ENCODE peak calls at places on chromosomes 4 and X, in seven cellular contexts. D is GM06990; A is NCI-H2081; F is stimulated activated CD8-positive, alpha-beta memory T cell treated with anti-CD3 and anti-CD28 coated beads, Interleukin-15, amount 100 ng/mL, for 1 hour; E is cardiac fibroblast; B is ecto neural progenitor cell; M is GM20000. R is an unnamed sample.

GRCh38 chr4:48898733-48899431 is 7.7 kb downstream of the OCIAD2 start:
- DNase-seq in D (no peak), A (peak; percentile 42), F (no peak), E (peak; percentile 61), B (no peak), M (no peak), R (no peak)

GRCh38 chr4:127852661-127853060 is 28.0 kb upstream of the PLK4 start:
- DNase-seq in D (no peak), A (no peak), F (no peak), E (no peak), B (no peak), M (no peak), R (no peak)

GRCh38 chr4:21191304-21191703 is 491.0 kb downstream of the PACRGL start:
- DNase-seq in D (no peak), A (no peak), F (no peak), E (no peak), B (no peak), M (no peak), R (no peak)

GRCh38 chrX:10187421-10187820 is 30.6 kb downstream of the CLCN4 start:
- DNase-seq in D (no peak), A (no peak), F (no peak), E (no peak), B (no peak), M (no peak), R (no peak)

GRCh38 chr4:102447413-102447812 is 53.7 kb upstream of the NFKB1 start:
- DNase-seq in D (no peak), A (no peak), F (no peak), E (no peak), B (no peak), M (peak; percentile 13), R (no peak)

GRCh38 chr4:154082760-154083530 is 294.1 kb upstream of the SFRP2 start:
- DNase-seq in D (no peak), A (no peak), F (no peak), E (peak; percentile 40), B (peak; percentile 62), M (no peak), R (peak; percentile 85)

GRCh38 chr4:112550728-112551127 is 34.7 kb upstream of the NEUROG2 start:
- DNase-seq in D (no peak), A (no peak), F (no peak), E (peak; percentile 65), B (no peak), M (no peak), R (no peak)

GRCh38 chr4:159191989-159192388 is 89.1 kb downstream of the RAPGEF2 start:
- DNase-seq in D (no peak), A (no peak), F (no peak), E (peak; percentile 88), B (no peak), M (no peak), R (no peak)

GRCh38 chrX:71579136-71579989 is 1.1 kb downstream of the GCNA start:
- DNase-seq in D (no peak), A (no peak), F (no peak), E (no peak), B (no peak), M (peak; percentile 5), R (no peak)

GRCh38 chr4:28469387-28469786 is 1608.7 kb downstream of the STIM2 start:
- DNase-seq in D (no peak), A (no peak), F (no peak), E (peak; percentile 51), B (no peak), M (no peak), R (no peak)

GRCh38 chr4:13261486-13262257 is 222.5 kb downstream of the RAB28 start:
- DNase-seq in D (no peak), A (no peak), F (no peak), E (no peak), B (no peak), M (no peak), R (no peak)

GRCh38 chr4:83320548-83320947 is 14.1 kb downstream of the HPSE start:
- DNase-seq in D (no peak), A (no peak), F (no peak), E (peak; percentile 72), B (no peak), M (no peak), R (no peak)

GRCh38 chrX:150465326-150465725 is 102.2 kb downstream of the MAMLD1 start:
- DNase-seq in D (no peak), A (no peak), F (no peak), E (no peak), B (no peak), M (no peak), R (no peak)

GRCh38 chr4:55079451-55080173 is 45.8 kb downstream of the KDR start:
- DNase-seq in D (no peak), A (no peak), F (no peak), E (no peak), B (no peak), M (no peak), R (no peak)

GRCh38 chr4:47032405-47033106 is 1.2 kb downstream of the GABRB1 start:
- DNase-seq in D (peak; percentile 77), A (peak; percentile 87), F (no peak), E (peak; percentile 54), B (peak; percentile 88), M (peak; percentile 60), R (peak; percentile 87)

GRCh38 chrX:37918703-37919102 is 71.3 kb upstream of the DYNLT3 start:
- DNase-seq in D (no peak), A (no peak), F (no peak), E (no peak), B (no peak), M (no peak), R (no peak)

GRCh38 chr4:7717161-7717560 is 222.5 kb downstream of the AFAP1 start:
- DNase-seq in D (no peak), A (no peak), F (no peak), E (no peak), B (no peak), M (no peak), R (no peak)

GRCh38 chr4:60326735-60327134 is 873.4 kb upstream of the ADGRL3 start:
- DNase-seq in D (no peak), A (no peak), F (no peak), E (no peak), B (no peak), M (no peak), R (no peak)

GRCh38 chr4:126113058-126113457 is 798.3 kb downstream of the FAT4 start:
- DNase-seq in D (no peak), A (no peak), F (no peak), E (no peak), B (no peak), M (no peak), R (no peak)

GRCh38 chr4:25190407-25190806 is 30.2 kb upstream of the SEPSECS start:
- DNase-seq in D (no peak), A (no peak), F (no peak), E (no peak), B (no peak), M (no peak), R (no peak)

R was measured in glutamatergic neuron.